ENCODE peak calls at places on chromosomes 13 and 19, in five cellular contexts. H is adipocyte; A is progenitor cell of endocrine pancreas; U is Caki2; J is activated CD4-positive, alpha-beta T cell treated with anti-CD3 and anti-CD28 coated beads for 24 hours. L is an unnamed sample.

GRCh38 chr19:19911150-19911549 is 10.4 kb downstream of the ZNF93 start:
- DNase-seq in U (no peak), J (no peak), A (no peak), H (peak; percentile 9), L (no peak)

GRCh38 chr19:33240181-33240771 is 14.6 kb upstream of the SLC7A10 start:
- DNase-seq in A (no peak), J (no peak), H (no peak), U (no peak), L (no peak)

GRCh38 chr13:73722120-73722519 is 412.1 kb downstream of the KLF12 start:
- DNase-seq in U (peak; percentile 23), A (no peak), J (no peak), H (peak; percentile 56), L (no peak)

GRCh38 chr13:76225815-76226489 is 589.8 kb downstream of the LMO7 start:
- DNase-seq in A (no peak), J (no peak), H (peak; percentile 9), U (no peak), L (no peak)

GRCh38 chr19:57560049-57560491 is 407 bp upstream of the ZNF550 start:
- DNase-seq in H (peak; percentile 58), A (no peak), U (peak; percentile 20), J (no peak), L (no peak)

GRCh38 chr19:36008336-36008978 is at the start of gene SYNE4:
- DNase-seq in U (peak; percentile 18), A (peak; percentile 47), J (no peak), H (no peak), L (peak; percentile 80)

GRCh38 chr13:99702687-99703319 is 201.5 kb downstream of the TM9SF2 start:
- DNase-seq in J (no peak), A (no peak), U (no peak), H (no peak), L (no peak)

GRCh38 chr13:113835461-113836274 is 28.2 kb downstream of the GAS6 start:
- DNase-seq in J (no peak), U (no peak), H (peak; percentile 70), A (no peak), L (no peak)

GRCh38 chr13:108924154-108924940 is 294.9 kb downstream of the MYO16 start:
- DNase-seq in H (no peak), J (no peak), U (peak; percentile 49), A (no peak), L (no peak)

GRCh38 chr13:41621716-41622508 is 164.6 kb downstream of the RGCC start:
- DNase-seq in H (no peak), U (no peak), A (no peak), J (no peak), L (no peak)

GRCh38 chr13:75415720-75416119 is 66.2 kb downstream of the TBC1D4 start:
- DNase-seq in U (peak; percentile 41), J (no peak), H (peak; percentile 91), A (no peak), L (no peak)

GRCh38 chr13:93559718-93560117 is 333.1 kb downstream of the GPC6 start:
- DNase-seq in H (no peak), A (no peak), J (no peak), U (peak; percentile 88), L (no peak)

GRCh38 chr19:38266981-38267597 is 2.7 kb downstream of the SPINT2 start:
- DNase-seq in A (no peak), H (peak; percentile 44), J (no peak), U (peak; percentile 92), L (no peak)

GRCh38 chr19:54164369-54165068 is 5.0 kb upstream of the LENG1 start:
- DNase-seq in A (peak; percentile 49), H (peak; percentile 80), J (peak; percentile 48), U (no peak), L (no peak)